ENCODE peak calls at places on chromosome 7, in six cellular contexts. One of them, this sample, is unnamed.

GRCh38 chr7:12957487-12957886 is 270.1 kb downstream of the ARL4A start:
- DNase-seq in NCI-H774: no peak
- DNase-seq in Right ventricle myocardium superior: no peak
- DNase-seq in NCI-H1105: no peak
- DNase-seq in bronchial epithelial cell: no peak
- DNase-seq in activated CD4-positive, CD25-positive, alpha-beta regulatory T cell treated with anti-CD3 and anti-CD28 coated beads, Interleukin-2, amount 50 U/mL, for 16 hours: no peak
- DNase-seq in this sample: no peak

GRCh38 chr7:30984359-30985107 is 20.8 kb downstream of the GHRHR start:
- DNase-seq in NCI-H774: no peak
- DNase-seq in Right ventricle myocardium superior: no peak
- DNase-seq in NCI-H1105: no peak
- DNase-seq in bronchial epithelial cell: peak
- DNase-seq in activated CD4-positive, CD25-positive, alpha-beta regulatory T cell treated with anti-CD3 and anti-CD28 coated beads, Interleukin-2, amount 50 U/mL, for 16 hours: no peak
- DNase-seq in this sample: no peak

GRCh38 chr7:157846281-157846680 is 509.5 kb downstream of the DNAJB6 start:
- DNase-seq in NCI-H774: no peak
- DNase-seq in Right ventricle myocardium superior: no peak
- DNase-seq in NCI-H1105: no peak
- DNase-seq in bronchial epithelial cell: no peak
- DNase-seq in activated CD4-positive, CD25-positive, alpha-beta regulatory T cell treated with anti-CD3 and anti-CD28 coated beads, Interleukin-2, amount 50 U/mL, for 16 hours: no peak
- DNase-seq in this sample: no peak

GRCh38 chr7:155638366-155638765 is 6.1 kb upstream of the RBM33 start:
- DNase-seq in NCI-H774: no peak
- DNase-seq in Right ventricle myocardium superior: no peak
- DNase-seq in NCI-H1105: no peak
- DNase-seq in bronchial epithelial cell: no peak
- DNase-seq in activated CD4-positive, CD25-positive, alpha-beta regulatory T cell treated with anti-CD3 and anti-CD28 coated beads, Interleukin-2, amount 50 U/mL, for 16 hours: no peak
- DNase-seq in this sample: no peak

GRCh38 chr7:79434867-79435266 is 18.6 kb downstream of the MAGI2 start:
- DNase-seq in NCI-H774: no peak
- DNase-seq in Right ventricle myocardium superior: no peak
- DNase-seq in NCI-H1105: no peak
- DNase-seq in bronchial epithelial cell: no peak
- DNase-seq in activated CD4-positive, CD25-positive, alpha-beta regulatory T cell treated with anti-CD3 and anti-CD28 coated beads, Interleukin-2, amount 50 U/mL, for 16 hours: no peak
- DNase-seq in this sample: no peak

GRCh38 chr7:134513169-134513752 is 14.1 kb upstream of the AKR1B10 start:
- DNase-seq in NCI-H774: no peak
- DNase-seq in Right ventricle myocardium superior: peak
- DNase-seq in NCI-H1105: peak
- DNase-seq in bronchial epithelial cell: peak
- DNase-seq in activated CD4-positive, CD25-positive, alpha-beta regulatory T cell treated with anti-CD3 and anti-CD28 coated beads, Interleukin-2, amount 50 U/mL, for 16 hours: no peak
- DNase-seq in this sample: no peak

GRCh38 chr7:45710271-45711160 is 136.3 kb downstream of the ADCY1 start:
- DNase-seq in NCI-H774: no peak
- DNase-seq in Right ventricle myocardium superior: no peak
- DNase-seq in NCI-H1105: no peak
- DNase-seq in bronchial epithelial cell: no peak
- DNase-seq in activated CD4-positive, CD25-positive, alpha-beta regulatory T cell treated with anti-CD3 and anti-CD28 coated beads, Interleukin-2, amount 50 U/mL, for 16 hours: no peak
- DNase-seq in this sample: no peak

GRCh38 chr7:27765856-27766255 is 25.9 kb downstream of the TAX1BP1 start:
- DNase-seq in NCI-H774: no peak
- DNase-seq in Right ventricle myocardium superior: no peak
- DNase-seq in NCI-H1105: no peak
- DNase-seq in bronchial epithelial cell: no peak
- DNase-seq in activated CD4-positive, CD25-positive, alpha-beta regulatory T cell treated with anti-CD3 and anti-CD28 coated beads, Interleukin-2, amount 50 U/mL, for 16 hours: no peak
- DNase-seq in this sample: no peak

GRCh38 chr7:87600130-87601124 is at the start of gene ABCB1:
- DNase-seq in NCI-H774: no peak
- DNase-seq in Right ventricle myocardium superior: peak
- DNase-seq in NCI-H1105: no peak
- DNase-seq in bronchial epithelial cell: peak
- DNase-seq in activated CD4-positive, CD25-positive, alpha-beta regulatory T cell treated with anti-CD3 and anti-CD28 coated beads, Interleukin-2, amount 50 U/mL, for 16 hours: no peak
- DNase-seq in this sample: peak

GRCh38 chr7:44151679-44152355 is 10.7 kb upstream of the MYL7 start:
- DNase-seq in NCI-H774: no peak
- DNase-seq in Right ventricle myocardium superior: no peak
- DNase-seq in NCI-H1105: no peak
- DNase-seq in bronchial epithelial cell: no peak
- DNase-seq in activated CD4-positive, CD25-positive, alpha-beta regulatory T cell treated with anti-CD3 and anti-CD28 coated beads, Interleukin-2, amount 50 U/mL, for 16 hours: no peak
- DNase-seq in this sample: no peak

GRCh38 chr7:109763611-109764010 is 1193.9 kb downstream of the DNAJB9 start:
- DNase-seq in NCI-H774: no peak
- DNase-seq in Right ventricle myocardium superior: no peak
- DNase-seq in NCI-H1105: no peak
- DNase-seq in bronchial epithelial cell: peak
- DNase-seq in activated CD4-positive, CD25-positive, alpha-beta regulatory T cell treated with anti-CD3 and anti-CD28 coated beads, Interleukin-2, amount 50 U/mL, for 16 hours: no peak
- DNase-seq in this sample: no peak

GRCh38 chr7:145152589-145152988 is 316.7 kb upstream of the TPK1 start:
- DNase-seq in NCI-H774: no peak
- DNase-seq in Right ventricle myocardium superior: no peak
- DNase-seq in NCI-H1105: no peak
- DNase-seq in bronchial epithelial cell: no peak
- DNase-seq in activated CD4-positive, CD25-positive, alpha-beta regulatory T cell treated with anti-CD3 and anti-CD28 coated beads, Interleukin-2, amount 50 U/mL, for 16 hours: no peak
- DNase-seq in this sample: no peak

GRCh38 chr7:1176891-1177373 is 16.9 kb upstream of the ZFAND2A start:
- DNase-seq in NCI-H774: peak
- DNase-seq in Right ventricle myocardium superior: peak
- DNase-seq in NCI-H1105: no peak
- DNase-seq in bronchial epithelial cell: peak
- DNase-seq in activated CD4-positive, CD25-positive, alpha-beta regulatory T cell treated with anti-CD3 and anti-CD28 coated beads, Interleukin-2, amount 50 U/mL, for 16 hours: peak
- DNase-seq in this sample: peak

GRCh38 chr7:25860206-25860881 is 291.7 kb upstream of the NFE2L3 start:
- DNase-seq in NCI-H774: no peak
- DNase-seq in Right ventricle myocardium superior: no peak
- DNase-seq in NCI-H1105: no peak
- DNase-seq in bronchial epithelial cell: peak
- DNase-seq in activated CD4-positive, CD25-positive, alpha-beta regulatory T cell treated with anti-CD3 and anti-CD28 coated beads, Interleukin-2, amount 50 U/mL, for 16 hours: no peak
- DNase-seq in this sample: no peak

GRCh38 chr7:155001756-155002410 is 1.0 kb downstream of the PAXIP1 start:
- DNase-seq in NCI-H774: no peak
- DNase-seq in Right ventricle myocardium superior: no peak
- DNase-seq in NCI-H1105: no peak
- DNase-seq in bronchial epithelial cell: no peak
- DNase-seq in activated CD4-positive, CD25-positive, alpha-beta regulatory T cell treated with anti-CD3 and anti-CD28 coated beads, Interleukin-2, amount 50 U/mL, for 16 hours: no peak
- DNase-seq in this sample: no peak

GRCh38 chr7:44849277-44850210 is 1.7 kb upstream of the H2AZ2 start:
- DNase-seq in NCI-H774: peak
- DNase-seq in Right ventricle myocardium superior: no peak
- DNase-seq in NCI-H1105: no peak
- DNase-seq in bronchial epithelial cell: no peak
- DNase-seq in activated CD4-positive, CD25-positive, alpha-beta regulatory T cell treated with anti-CD3 and anti-CD28 coated beads, Interleukin-2, amount 50 U/mL, for 16 hours: no peak
- DNase-seq in this sample: peak

GRCh38 chr7:43501881-43502280 is 81.0 kb upstream of the STK17A start:
- DNase-seq in NCI-H774: no peak
- DNase-seq in Right ventricle myocardium superior: no peak
- DNase-seq in NCI-H1105: no peak
- DNase-seq in bronchial epithelial cell: no peak
- DNase-seq in activated CD4-positive, CD25-positive, alpha-beta regulatory T cell treated with anti-CD3 and anti-CD28 coated beads, Interleukin-2, amount 50 U/mL, for 16 hours: no peak
- DNase-seq in this sample: no peak

GRCh38 chr7:22697897-22698645 is 28.9 kb upstream of the IL6 start:
- DNase-seq in NCI-H774: no peak
- DNase-seq in Right ventricle myocardium superior: no peak
- DNase-seq in NCI-H1105: no peak
- DNase-seq in bronchial epithelial cell: no peak
- DNase-seq in activated CD4-positive, CD25-positive, alpha-beta regulatory T cell treated with anti-CD3 and anti-CD28 coated beads, Interleukin-2, amount 50 U/mL, for 16 hours: no peak
- DNase-seq in this sample: no peak

GRCh38 chr7:66205736-66206080 is 574 bp downstream of the TPST1 start:
- DNase-seq in NCI-H774: no peak
- DNase-seq in Right ventricle myocardium superior: peak
- DNase-seq in NCI-H1105: peak
- DNase-seq in bronchial epithelial cell: no peak
- DNase-seq in activated CD4-positive, CD25-positive, alpha-beta regulatory T cell treated with anti-CD3 and anti-CD28 coated beads, Interleukin-2, amount 50 U/mL, for 16 hours: no peak
- DNase-seq in this sample: no peak

GRCh38 chr7:156529982-156530381 is 110.6 kb upstream of the RNF32 start:
- DNase-seq in NCI-H774: no peak
- DNase-seq in Right ventricle myocardium superior: no peak
- DNase-seq in NCI-H1105: no peak
- DNase-seq in bronchial epithelial cell: no peak
- DNase-seq in activated CD4-positive, CD25-positive, alpha-beta regulatory T cell treated with anti-CD3 and anti-CD28 coated beads, Interleukin-2, amount 50 U/mL, for 16 hours: no peak
- DNase-seq in this sample: no peak

GRCh38 chr7:155324012-155324917 is 26.6 kb downstream of the INSIG1 start:
- DNase-seq in NCI-H774: no peak
- DNase-seq in Right ventricle myocardium superior: no peak
- DNase-seq in NCI-H1105: no peak
- DNase-seq in bronchial epithelial cell: no peak
- DNase-seq in activated CD4-positive, CD25-positive, alpha-beta regulatory T cell treated with anti-CD3 and anti-CD28 coated beads, Interleukin-2, amount 50 U/mL, for 16 hours: no peak
- DNase-seq in this sample: no peak

GRCh38 chr7:102916881-102917280 is 4.1 kb downstream of the LRRC17 start:
- DNase-seq in NCI-H774: no peak
- DNase-seq in Right ventricle myocardium superior: no peak
- DNase-seq in NCI-H1105: no peak
- DNase-seq in bronchial epithelial cell: no peak
- DNase-seq in activated CD4-positive, CD25-positive, alpha-beta regulatory T cell treated with anti-CD3 and anti-CD28 coated beads, Interleukin-2, amount 50 U/mL, for 16 hours: no peak
- DNase-seq in this sample: no peak

GRCh38 chr7:1028775-1029636 is 15.3 kb upstream of the GPR146 start:
- DNase-seq in NCI-H774: peak
- DNase-seq in Right ventricle myocardium superior: peak
- DNase-seq in NCI-H1105: peak
- DNase-seq in bronchial epithelial cell: peak
- DNase-seq in activated CD4-positive, CD25-positive, alpha-beta regulatory T cell treated with anti-CD3 and anti-CD28 coated beads, Interleukin-2, amount 50 U/mL, for 16 hours: peak
- DNase-seq in this sample: peak

GRCh38 chr7:2732959-2733584 is 45.1 kb downstream of the AMZ1 start:
- DNase-seq in NCI-H774: no peak
- DNase-seq in Right ventricle myocardium superior: peak
- DNase-seq in NCI-H1105: no peak
- DNase-seq in bronchial epithelial cell: peak
- DNase-seq in activated CD4-positive, CD25-positive, alpha-beta regulatory T cell treated with anti-CD3 and anti-CD28 coated beads, Interleukin-2, amount 50 U/mL, for 16 hours: no peak
- DNase-seq in this sample: peak

GRCh38 chr7:82906502-82906901 is 256.2 kb downstream of the PCLO start:
- DNase-seq in NCI-H774: no peak
- DNase-seq in Right ventricle myocardium superior: no peak
- DNase-seq in NCI-H1105: no peak
- DNase-seq in bronchial epithelial cell: no peak
- DNase-seq in activated CD4-positive, CD25-positive, alpha-beta regulatory T cell treated with anti-CD3 and anti-CD28 coated beads, Interleukin-2, amount 50 U/mL, for 16 hours: no peak
- DNase-seq in this sample: no peak

GRCh38 chr7:22430457-22430856 is 69.5 kb downstream of the STEAP1B start:
- DNase-seq in NCI-H774: no peak
- DNase-seq in Right ventricle myocardium superior: no peak
- DNase-seq in NCI-H1105: no peak
- DNase-seq in bronchial epithelial cell: peak
- DNase-seq in activated CD4-positive, CD25-positive, alpha-beta regulatory T cell treated with anti-CD3 and anti-CD28 coated beads, Interleukin-2, amount 50 U/mL, for 16 hours: no peak
- DNase-seq in this sample: no peak

GRCh38 chr7:106916689-106917088 is 51.6 kb downstream of the PIK3CG start:
- DNase-seq in NCI-H774: no peak
- DNase-seq in Right ventricle myocardium superior: no peak
- DNase-seq in NCI-H1105: no peak
- DNase-seq in bronchial epithelial cell: no peak
- DNase-seq in activated CD4-positive, CD25-positive, alpha-beta regulatory T cell treated with anti-CD3 and anti-CD28 coated beads, Interleukin-2, amount 50 U/mL, for 16 hours: no peak
- DNase-seq in this sample: no peak

GRCh38 chr7:51080622-51081269 is 235.9 kb downstream of the COBL start:
- DNase-seq in NCI-H774: no peak
- DNase-seq in Right ventricle myocardium superior: no peak
- DNase-seq in NCI-H1105: no peak
- DNase-seq in bronchial epithelial cell: no peak
- DNase-seq in activated CD4-positive, CD25-positive, alpha-beta regulatory T cell treated with anti-CD3 and anti-CD28 coated beads, Interleukin-2, amount 50 U/mL, for 16 hours: no peak
- DNase-seq in this sample: no peak